ENCODE peak calls at places on chromosomes 5 and 9, in seven cellular contexts. T is A549, K is IMR-90, D is HepG2, U is SK-N-SH, Y is K562, H is GM12878. Z is an unnamed sample.

GRCh38 chr5:35046754-35047153 is 995 bp downstream of the AGXT2 start:
- DNase-seq in H (no peak), T (no peak), U (no peak), Y (no peak), D (no peak), K (peak; percentile 99), Z (no peak)

GRCh38 chr9:131142160-131142559 is 16.8 kb downstream of the NUP214 start:
- DNase-seq in K (no peak), T (no peak), D (no peak), H (no peak), U (no peak), Y (peak; percentile 69), Z (no peak)

GRCh38 chr9:1042466-1042865 is 7.7 kb upstream of the DMRT2 start:
- DNase-seq in T (no peak), D (no peak), H (no peak), Y (no peak), K (no peak), U (peak; percentile 68), Z (no peak)

GRCh38 chr9:134630861-134631260 is 10.7 kb upstream of the COL5A1 start:
- DNase-seq in D (no peak), U (no peak), T (no peak), Y (no peak), H (no peak), K (no peak), Z (no peak)

GRCh38 chr9:93664549-93665120 is 88.3 kb downstream of the PHF2 start:
- DNase-seq in T (no peak), U (no peak), D (no peak), Y (no peak), K (no peak), H (no peak), Z (no peak)

GRCh38 chr9:134544388-134545212 is 97.0 kb upstream of the COL5A1 start:
- DNase-seq in K (peak; percentile 73), T (no peak), H (no peak), D (peak; percentile 15), U (no peak), Y (no peak), Z (peak; percentile 36)

GRCh38 chr5:177100714-177101121 is 14.0 kb downstream of the FGFR4 start:
- DNase-seq in T (no peak), K (peak; percentile 48), D (no peak), H (no peak), U (no peak), Y (no peak), Z (no peak)

GRCh38 chr5:60540855-60541805 is 158.8 kb downstream of the DEPDC1B start:
- DNase-seq in H (peak; percentile 90), D (peak; percentile 32), T (no peak), Y (no peak), U (no peak), K (peak; percentile 53), Z (no peak)

GRCh38 chr9:18060304-18060934 is 413.5 kb upstream of the ADAMTSL1 start:
- DNase-seq in T (no peak), K (no peak), H (no peak), D (no peak), Y (no peak), U (peak; percentile 4), Z (no peak)

GRCh38 chr9:37555786-37556185 is 20.4 kb downstream of the FBXO10 start:
- DNase-seq in Y (no peak), D (no peak), K (peak; percentile 68), U (no peak), T (no peak), H (no peak), Z (no peak)

GRCh38 chr9:136551401-136552116 is 5.7 kb upstream of the NOTCH1 start:
- DNase-seq in K (peak; percentile 64), T (peak; percentile 58), D (no peak), Y (peak; percentile 78), U (no peak), H (no peak), Z (no peak)

GRCh38 chr5:113172231-113172826 is 195.7 kb downstream of the DCP2 start:
- DNase-seq in Y (no peak), H (no peak), D (no peak), U (no peak), K (no peak), T (no peak), Z (no peak)

GRCh38 chr5:146564036-146564762 is 48.2 kb upstream of the GPR151 start:
- DNase-seq in H (no peak), T (no peak), U (no peak), D (no peak), K (no peak), Y (no peak), Z (no peak)

GRCh38 chr9:113996531-113997001 is 81.5 kb downstream of the AMBP start:
- DNase-seq in H (no peak), T (no peak), Y (no peak), U (no peak), D (no peak), K (no peak), Z (no peak)

GRCh38 chr9:128768581-128768980 is 3.1 kb downstream of the ZER1 start:
- DNase-seq in T (no peak), H (no peak), Y (no peak), U (no peak), D (no peak), K (no peak), Z (no peak)

GRCh38 chr5:37774912-37775483 is 64.8 kb downstream of the GDNF start:
- DNase-seq in T (peak; percentile 56), H (peak; percentile 5), Y (peak; percentile 47), K (peak; percentile 31), D (peak; percentile 13), U (no peak), Z (peak; percentile 80)

GRCh38 chr5:6649186-6649585 is 15.9 kb downstream of the SRD5A1 start:
- DNase-seq in K (no peak), Y (no peak), T (no peak), U (no peak), H (no peak), D (no peak), Z (peak; percentile 25)

GRCh38 chr5:124289641-124290201 is 456.7 kb downstream of the ZNF608 start:
- DNase-seq in K (no peak), T (no peak), D (peak; percentile 91), U (no peak), Y (no peak), H (no peak), Z (peak; percentile 23)

GRCh38 chr5:128021411-128021810 is 62.2 kb upstream of the SLC12A2 start:
- DNase-seq in D (no peak), K (peak; percentile 72), H (no peak), Y (no peak), U (no peak), T (no peak), Z (no peak)

GRCh38 chr5:31161772-31162171 is 31.7 kb upstream of the CDH6 start:
- DNase-seq in K (no peak), H (no peak), D (peak; percentile 23), T (peak; percentile 14), U (no peak), Y (no peak), Z (peak; percentile 43)

GRCh38 chr9:11973511-11973910 is 719.7 kb upstream of the TYRP1 start:
- DNase-seq in H (no peak), T (no peak), K (no peak), U (no peak), Y (no peak), D (no peak), Z (no peak)

GRCh38 chr9:11973011-11973410 is 720.2 kb upstream of the TYRP1 start:
- DNase-seq in D (no peak), U (no peak), H (no peak), K (no peak), Y (no peak), T (no peak), Z (no peak)
- TF ChIP-seq RFX5 in D (no peak), U (no peak), H (no peak), K (no peak), Y (no peak), T (no peak), Z (no peak)

DNA sequence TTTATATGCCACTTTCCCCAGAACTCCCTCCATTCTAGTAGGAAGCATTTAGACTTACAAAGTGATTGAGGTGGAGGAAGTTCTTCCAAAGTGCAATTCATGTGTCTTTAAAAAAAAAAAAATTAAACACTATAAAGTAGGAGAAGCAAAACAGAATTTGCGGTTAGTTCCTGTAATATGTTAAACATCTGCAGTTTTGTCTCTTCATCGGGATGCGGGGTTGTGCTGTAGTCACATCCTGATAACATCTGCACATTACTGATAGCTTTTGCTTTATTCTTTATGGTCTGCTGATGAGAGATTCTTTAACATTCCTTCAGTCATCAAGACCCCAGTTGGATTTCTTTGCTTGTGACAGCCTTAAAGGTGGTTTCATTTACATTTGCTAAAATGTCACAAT is 694.3 kb downstream of the NR2F1-AS1 start:
- DNase-seq in T (no peak), K (no peak), Y (no peak), U (no peak), H (no peak), D (no peak), Z (no peak)
- TF ChIP-seq RFX5 in T (no peak), K (no peak), Y (no peak), U (no peak), H (no peak), D (no peak), Z (no peak)

GRCh38 chr9:127382541-127382940 is 14.4 kb upstream of the SLC2A8 start:
- DNase-seq in K (no peak), H (no peak), T (no peak), Y (no peak), D (no peak), U (no peak), Z (no peak)

GRCh38 chr9:127386981-127387380 is 10.0 kb upstream of the SLC2A8 start:
- DNase-seq in H (no peak), T (no peak), K (no peak), U (no peak), Y (no peak), D (no peak), Z (no peak)

GRCh38 chr9:127386249-127386648 is 10.7 kb upstream of the SLC2A8 start:
- DNase-seq in Y (no peak), T (no peak), K (no peak), U (no peak), D (no peak), H (no peak), Z (peak; percentile 14)

GRCh38 chr9:127384901-127385300 is 12.1 kb upstream of the SLC2A8 start:
- DNase-seq in K (no peak), H (no peak), Y (no peak), D (no peak), U (no peak), T (no peak), Z (no peak)

GRCh38 chr9:127384016-127384730 is 12.8 kb upstream of the SLC2A8 start:
- DNase-seq in Y (no peak), H (no peak), T (no peak), D (no peak), K (no peak), U (no peak), Z (no peak)
- TF ChIP-seq RFX5 in Y (no peak), H (no peak), T (no peak), D (no peak), K (no peak), U (no peak), Z (no peak)

DNA sequence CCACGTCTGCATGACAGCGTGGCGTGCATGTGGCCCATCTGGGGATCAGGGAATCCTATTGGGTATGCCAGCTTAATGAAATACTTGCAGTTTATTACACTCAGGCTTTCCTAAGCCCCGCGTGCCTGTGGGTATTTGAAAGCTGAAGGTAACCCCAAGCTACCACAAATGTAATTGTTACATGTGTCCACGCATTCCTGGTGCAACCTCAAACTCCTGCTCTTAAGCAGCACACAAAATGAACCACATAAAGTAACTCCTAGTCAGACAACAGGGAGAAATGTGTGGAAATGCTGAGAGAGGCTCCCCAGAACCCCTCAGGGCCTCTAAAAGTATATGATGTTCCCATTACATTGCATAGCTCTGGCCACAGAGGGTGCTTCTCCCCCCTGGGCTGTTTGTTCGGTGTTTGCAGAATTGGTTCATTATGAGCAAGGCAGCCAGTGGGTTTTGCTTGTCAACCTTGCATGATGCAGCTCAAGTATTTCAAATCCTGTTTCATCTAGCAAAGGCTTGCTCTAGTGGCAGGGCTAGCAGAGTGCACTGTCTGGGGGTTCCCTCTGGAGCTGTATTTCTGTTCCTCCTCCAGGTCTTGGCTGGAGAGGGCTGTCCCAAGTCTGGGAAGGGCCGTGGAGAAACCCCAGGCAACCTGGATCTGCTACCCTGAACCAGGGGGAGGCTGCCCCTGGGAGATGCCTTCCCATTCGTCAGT is 1.8 kb upstream of the DCANP1 start:
- DNase-seq in U (no peak), K (peak; percentile 55), T (no peak), Y (no peak), D (no peak), H (no peak), Z (no peak)
- TF ChIP-seq RFX5 in U (no peak), K (no peak), T (no peak), Y (no peak), D (no peak), H (no peak), Z (no peak)

Z was measured in H1.